ENCODE peak calls at places on chromosome 6, in four cellular contexts. O is H1, Q is GM12878, V is HepG2. K is an unnamed sample.
A peak's percentile ranks its signal among the peaks of the same experiment; 100 is the strongest.

GRCh38 chr6:152277826-152278247 is 359.3 kb downstream of the SYNE1 start:
- DNase-seq in O (no peak), Q (no peak), V (peak; percentile 77), K (no peak)

GRCh38 chr6:142568857-142569597 is 267.2 kb downstream of the ADGRG6 start:
- DNase-seq in O (no peak), Q (no peak), V (no peak), K (no peak)

GRCh38 chr6:95487817-95488216 is 89.5 kb upstream of the MANEA start:
- DNase-seq in O (no peak), Q (no peak), V (no peak), K (no peak)

GRCh38 chr6:169933839-169934698 is 182.6 kb downstream of the ERMARD start:
- DNase-seq in O (no peak), Q (no peak), V (no peak), K (no peak)

GRCh38 chr6:152096863-152097496 is 289.5 kb downstream of the ESR1 start:
- DNase-seq in O (no peak), Q (no peak), V (no peak), K (no peak)

GRCh38 chr6:8888468-8888867 is 453.1 kb upstream of the SLC35B3 start:
- DNase-seq in O (no peak), Q (no peak), V (peak; percentile 16), K (no peak)

GRCh38 chr6:2875840-2876207 is 27.3 kb downstream of the SERPINB9 start:
- DNase-seq in O (no peak), Q (no peak), V (no peak), K (no peak)

GRCh38 chr6:117142995-117143394 is 122.4 kb upstream of the VGLL2 start:
- DNase-seq in O (no peak), Q (no peak), V (no peak), K (no peak)

GRCh38 chr6:47034919-47035318 is 7.2 kb downstream of the ADGRF1 start:
- DNase-seq in O (no peak), Q (no peak), V (no peak), K (no peak)

GRCh38 chr6:119121367-119121766 is 42.9 kb upstream of the FAM184A start:
- DNase-seq in O (no peak), Q (no peak), V (no peak), K (no peak)
- H3K4me3 ChIP-seq in O (no peak overlapping the region), Q (no peak overlapping the region), V (no peak overlapping the region), K (no peak overlapping the region)

DNA sequence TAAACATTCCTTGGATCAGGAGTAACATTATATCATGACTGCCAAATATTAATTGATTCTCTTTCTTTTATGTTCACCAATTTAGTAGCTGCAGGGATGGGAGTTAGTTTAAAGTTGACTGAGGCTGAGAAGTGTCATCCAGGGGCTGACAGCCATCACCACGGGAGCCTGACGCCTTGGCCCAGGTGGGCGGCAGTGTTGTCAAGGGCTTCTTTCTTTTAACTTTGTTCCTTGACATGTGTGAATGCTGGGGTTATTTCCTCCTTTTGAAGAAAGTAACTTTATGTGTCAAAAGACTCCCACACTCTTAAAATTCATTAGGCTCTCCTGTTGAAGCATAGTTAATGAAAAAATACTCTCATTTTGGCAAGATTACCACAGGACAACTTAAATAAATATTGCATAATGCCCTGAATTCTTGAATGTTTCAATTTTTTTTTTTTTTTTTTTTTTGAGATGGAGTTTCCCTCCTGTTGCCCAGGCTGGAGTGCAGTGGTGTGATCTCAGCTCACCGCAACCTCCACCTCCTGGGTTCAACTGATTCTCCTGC is 50.0 kb downstream of the SASH1 start:
- DNase-seq in O (no peak), Q (no peak), V (no peak), K (no peak)
- TF ChIP-seq SUZ12 in O (no peak), Q (no peak), V (no peak), K (no peak)

GRCh38 chr6:434051-434705 is 42.6 kb downstream of the IRF4 start:
- DNase-seq in O (no peak), Q (no peak), V (no peak), K (no peak)
- H3K4me3 ChIP-seq in O (no peak overlapping the region), Q (peak overlapping the region; percentile 3), V (no peak overlapping the region), K (no peak overlapping the region)

GRCh38 chr6:7819641-7820040 is 90.9 kb downstream of the TXNDC5 start:
- DNase-seq in O (no peak), Q (no peak), V (no peak), K (no peak)

GRCh38 chr6:7821426-7821825 is 89.2 kb downstream of the TXNDC5 start:
- DNase-seq in O (no peak), Q (no peak), V (no peak), K (no peak)

GRCh38 chr6:7820288-7820835 is 90.2 kb downstream of the TXNDC5 start:
- DNase-seq in O (no peak), Q (no peak), V (no peak), K (no peak)

GRCh38 chr6:7815716-7816115 is 89.8 kb downstream of the BMP6 start:
- DNase-seq in O (no peak), Q (no peak), V (no peak), K (no peak)

GRCh38 chr6:7818480-7819165 is 92.0 kb downstream of the TXNDC5 start:
- DNase-seq in O (no peak), Q (no peak), V (no peak), K (no peak)
- TF ChIP-seq SUZ12 in O (no peak), Q (no peak), V (no peak), K (no peak)

GRCh38 chr6:6588924-6589696 is 590 bp downstream of the LY86 start:
- DNase-seq in O (no peak), Q (peak; percentile 70), V (no peak), K (no peak)
- H3K4me3 ChIP-seq in O (no peak overlapping the region), Q (peak overlapping the region; percentile 83), V (no peak overlapping the region), K (no peak overlapping the region)

DNA sequence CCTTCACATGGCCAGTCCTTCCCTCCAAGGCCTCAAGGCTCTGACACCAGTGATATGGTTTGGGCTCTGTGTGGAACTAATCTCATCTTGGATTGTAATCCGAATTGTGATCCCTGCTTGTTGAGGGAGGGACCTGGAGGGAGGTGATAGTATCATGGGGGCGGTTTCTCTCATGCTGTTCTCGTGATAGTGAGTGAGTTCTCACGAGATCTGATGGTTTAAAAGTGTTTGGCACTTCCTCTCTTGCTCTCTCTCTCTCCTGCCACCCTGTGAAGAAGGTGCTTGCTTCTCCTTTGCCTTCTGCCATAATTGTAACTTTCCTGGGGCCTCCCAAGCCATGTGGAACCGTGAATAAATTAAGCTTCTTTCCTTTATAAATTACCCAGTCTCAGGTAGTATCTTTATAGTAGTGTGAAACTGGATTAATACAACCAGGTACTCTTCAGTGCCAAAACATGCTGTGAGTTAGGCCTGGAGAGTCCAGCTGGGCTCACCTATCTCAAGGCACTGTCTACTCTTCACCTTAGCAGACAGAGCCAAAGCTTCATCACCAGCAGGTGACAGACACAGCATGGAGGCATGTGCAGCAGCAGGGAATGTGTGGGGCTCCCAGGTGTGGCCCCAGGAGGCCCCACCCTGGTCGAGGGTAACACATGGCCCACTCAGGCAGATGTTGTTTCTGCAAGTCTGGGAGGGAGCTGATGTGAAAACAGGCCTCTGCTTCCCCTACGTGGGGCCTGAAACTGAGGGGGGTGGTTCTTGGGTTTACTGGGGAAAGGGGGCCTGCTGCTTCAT is 97.5 kb upstream of the CDYL start:
- DNase-seq in O (peak; percentile 29), Q (no peak), V (no peak), K (no peak)
- TF ChIP-seq SUZ12 in O (no peak), Q (no peak), V (no peak), K (no peak)

GRCh38 chr6:28597924-28598323 is 72.2 kb downstream of the GPX5 start:
- DNase-seq in O (no peak), Q (no peak), V (peak; percentile 13), K (no peak)
- H3K4me3 ChIP-seq in O (peak overlapping the region; percentile 60), Q (peak overlapping the region; percentile 28), V (peak overlapping the region; percentile 66), K (peak overlapping the region; percentile 42)

GRCh38 chr6:43262000-43262779 is 18.9 kb downstream of the TTBK1 start:
- DNase-seq in O (no peak), Q (no peak), V (peak; percentile 61), K (no peak)

GRCh38 chr6:43258807-43259686 is 15.8 kb downstream of the TTBK1 start:
- DNase-seq in O (no peak), Q (no peak), V (no peak), K (no peak)

GRCh38 chr6:43258180-43258579 is 14.9 kb downstream of the TTBK1 start:
- DNase-seq in O (no peak), Q (no peak), V (no peak), K (no peak)

GRCh38 chr6:43262780-43263313 is 19.6 kb downstream of the TTBK1 start:
- DNase-seq in O (no peak), Q (no peak), V (no peak), K (no peak)

DNA sequence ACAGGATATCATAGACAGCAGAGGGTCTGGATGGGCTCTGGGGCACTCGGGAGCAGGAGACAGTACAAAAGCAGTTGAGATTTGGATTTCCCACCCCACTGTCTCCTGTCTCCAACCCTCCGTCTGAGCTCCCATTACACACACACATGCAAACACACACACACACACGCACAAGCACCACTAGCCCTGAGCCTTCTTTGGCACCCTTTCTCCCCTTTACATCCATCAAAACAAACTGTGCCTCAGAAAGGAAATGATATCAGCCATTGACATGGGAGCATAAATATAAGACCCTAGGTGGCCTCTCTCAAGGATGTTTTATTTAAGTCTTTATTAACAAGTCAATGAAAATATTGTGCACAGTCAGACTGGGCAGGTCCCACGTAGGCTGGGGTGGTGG is 17.5 kb downstream of the TTBK1 start:
- DNase-seq in O (no peak), Q (no peak), V (no peak), K (no peak)
- TF ChIP-seq SUZ12 in O (no peak), Q (no peak), V (no peak), K (no peak)

DNA sequence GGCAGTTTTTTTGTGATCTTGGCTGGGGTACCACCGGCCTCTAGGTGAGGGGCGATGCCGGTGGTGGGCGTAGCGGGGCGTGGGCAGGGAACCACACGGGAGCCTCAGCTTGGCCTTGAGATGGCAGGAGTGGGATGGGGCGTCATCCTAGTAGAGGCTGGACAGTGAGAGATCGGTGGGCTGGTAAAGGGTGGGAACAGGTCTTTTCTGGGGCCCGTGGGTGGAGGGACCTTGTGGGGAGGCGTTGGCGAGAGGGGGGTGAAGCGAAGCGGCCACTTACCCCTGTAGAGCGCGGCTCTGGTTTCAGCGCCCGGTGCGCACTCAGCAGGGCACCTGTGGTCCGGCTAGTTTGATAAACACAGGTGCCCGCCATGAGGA is 12.0 kb downstream of the ITPR3 start:
- DNase-seq in O (no peak), Q (no peak), V (no peak), K (no peak)
- H3K4me3 ChIP-seq in O (peak overlapping the region; percentile 35), Q (peak overlapping the region; percentile 8), V (peak overlapping the region; percentile 73), K (peak overlapping the region; percentile 26)

GRCh38 chr6:25927721-25928359 is 2.7 kb downstream of the SLC17A2 start:
- DNase-seq in O (no peak), Q (no peak), V (no peak), K (no peak)
- TF ChIP-seq SUZ12 in O (no peak), Q (no peak), V (no peak), K (no peak)